ENCODE peak calls at places on chromosomes 7 and 10, in eight cellular contexts. V, D, L, M, N, Y, A and S are unnamed samples. For H3K4me1, the result is how much of the 10 kb centered on the place peaks cover.

GRCh38 chr7:57182031-57182430 is 49.8 kb upstream of the ZNF479 start:
- DNase-seq in V (no peak), D (no peak), L (no peak), M (no peak), N (no peak), Y (no peak), A (no peak), S (no peak)

GRCh38 chr7:234041-234711 is 41.8 kb downstream of the FAM20C start:
- DNase-seq in V (no peak), D (no peak), L (no peak), M (no peak), N (no peak), Y (no peak), A (peak), S (no peak)

GRCh38 chr10:19651549-19651948 is 164.7 kb upstream of the PLXDC2 start:
- DNase-seq in V (no peak), D (no peak), L (no peak), M (no peak), N (no peak), Y (no peak), A (no peak), S (no peak)

GRCh38 chr10:47240173-47240572 is 59.8 kb upstream of the GDF10 start:
- DNase-seq in V (no peak), D (no peak), L (no peak), M (no peak), N (no peak), Y (no peak), A (no peak), S (no peak)

GRCh38 chr10:31757374-31757773 is 171.3 kb downstream of the ARHGAP12 start:
- DNase-seq in V (no peak), D (no peak), L (peak), M (no peak), N (no peak), Y (peak), A (peak), S (peak)

GRCh38 chr7:35334511-35334910 is 80.6 kb upstream of the TBX20 start:
- DNase-seq in V (no peak), D (no peak), L (no peak), M (no peak), N (no peak), Y (no peak), A (no peak), S (no peak)

GRCh38 chr7:1809070-1809469 is 139.0 kb downstream of the ELFN1 start:
- DNase-seq in V (no peak), D (no peak), L (no peak), M (no peak), N (no peak), Y (no peak), A (no peak), S (no peak)

GRCh38 chr10:33212061-33212748 is 122.3 kb downstream of the NRP1 start:
- DNase-seq in V (no peak), D (no peak), L (no peak), M (no peak), N (no peak), Y (no peak), A (no peak), S (no peak)

GRCh38 chr10:34523017-34523767 is 291.9 kb downstream of the PARD3 start:
- DNase-seq in V (no peak), D (no peak), L (no peak), M (no peak), N (no peak), Y (no peak), A (no peak), S (no peak)

GRCh38 chr10:11449761-11450160 is 161.7 kb downstream of the USP6NL start:
- DNase-seq in V (no peak), D (no peak), L (no peak), M (no peak), N (no peak), Y (no peak), A (no peak), S (no peak)

GRCh38 chr7:3649678-3650445 is 348.8 kb downstream of the SDK1 start:
- DNase-seq in V (no peak), D (no peak), L (no peak), M (no peak), N (no peak), Y (no peak), A (no peak), S (no peak)

GRCh38 chr7:5424689-5425506 is 1.3 kb upstream of the TNRC18 start:
- DNase-seq in V (no peak), D (peak), L (peak), M (no peak), N (no peak), Y (peak), A (peak), S (peak)

GRCh38 chr10:114547466-114547865 is 110.6 kb downstream of the ABLIM1 start:
- DNase-seq in V (no peak), D (no peak), L (no peak), M (no peak), N (no peak), Y (no peak), A (no peak), S (no peak)

GRCh38 chr10:104622598-104623209 is 18.4 kb upstream of the SORCS3 start:
- DNase-seq in V (no peak), D (no peak), L (no peak), M (peak), N (peak), Y (no peak), A (no peak), S (peak)

GRCh38 chr7:44148961-44149550 is 7.9 kb upstream of the MYL7 start:
- DNase-seq in V (no peak), D (no peak), L (no peak), M (no peak), N (no peak), Y (peak), A (no peak), S (peak)

GRCh38 chr10:18205098-18205834 is 65.0 kb downstream of the CACNB2 start:
- DNase-seq in V (no peak), D (no peak), L (no peak), M (no peak), N (no peak), Y (no peak), A (no peak), S (no peak)

GRCh38 chr7:39951156-39951942 is 1.3 kb downstream of the CDK13 start:
- DNase-seq in V (no peak), D (peak), L (no peak), M (peak), N (no peak), Y (peak), A (peak), S (peak)

GRCh38 chr10:94851263-94851662 is 87.2 kb upstream of the CYP2C9 start:
- DNase-seq in V (no peak), D (no peak), L (no peak), M (no peak), N (no peak), Y (no peak), A (no peak), S (no peak)

GRCh38 chr7:38518516-38518915 is 112.7 kb downstream of the AMPH start:
- DNase-seq in V (no peak), D (no peak), L (no peak), M (no peak), N (no peak), Y (no peak), A (no peak), S (no peak)

GRCh38 chr10:44965651-44966097 is 6.1 kb downstream of the RASSF4 start:
- DNase-seq in V (no peak), D (no peak), L (no peak), M (no peak), N (no peak), Y (no peak), A (no peak), S (no peak)

GRCh38 chr7:90903856-90904255 is 307.7 kb downstream of the CDK14 start:
- DNase-seq in V (no peak), D (no peak), L (no peak), M (no peak), N (no peak), Y (no peak), A (no peak), S (no peak)

GRCh38 chr10:1847361-1847760 is 110.0 kb upstream of the ADARB2 start:
- DNase-seq in V (no peak), D (no peak), L (no peak), M (no peak), N (no peak), Y (no peak), A (no peak), S (no peak)

GRCh38 chr7:147570390-147570789 is 1020.2 kb upstream of the C7orf33 start:
- DNase-seq in V (no peak), D (no peak), L (no peak), M (no peak), N (no peak), Y (no peak), A (no peak), S (no peak)

GRCh38 chr10:102381983-102382382 is 13.5 kb upstream of the NFKB2 start:
- DNase-seq in V (no peak), D (no peak), L (no peak), M (no peak), N (no peak), Y (no peak), A (no peak), S (no peak)

GRCh38 chr10:102384606-102385429 is 10.7 kb upstream of the NFKB2 start:
- DNase-seq in V (no peak), D (no peak), L (no peak), M (no peak), N (no peak), Y (no peak), A (no peak), S (no peak)

GRCh38 chr10:102379383-102379782 is 16.1 kb upstream of the NFKB2 start:
- DNase-seq in V (no peak), D (no peak), L (no peak), M (no peak), N (no peak), Y (no peak), A (no peak), S (no peak)

GRCh38 chr10:102382871-102383270 is 12.6 kb upstream of the NFKB2 start:
- DNase-seq in V (no peak), D (no peak), L (no peak), M (no peak), N (no peak), Y (no peak), A (no peak), S (no peak)

DNA sequence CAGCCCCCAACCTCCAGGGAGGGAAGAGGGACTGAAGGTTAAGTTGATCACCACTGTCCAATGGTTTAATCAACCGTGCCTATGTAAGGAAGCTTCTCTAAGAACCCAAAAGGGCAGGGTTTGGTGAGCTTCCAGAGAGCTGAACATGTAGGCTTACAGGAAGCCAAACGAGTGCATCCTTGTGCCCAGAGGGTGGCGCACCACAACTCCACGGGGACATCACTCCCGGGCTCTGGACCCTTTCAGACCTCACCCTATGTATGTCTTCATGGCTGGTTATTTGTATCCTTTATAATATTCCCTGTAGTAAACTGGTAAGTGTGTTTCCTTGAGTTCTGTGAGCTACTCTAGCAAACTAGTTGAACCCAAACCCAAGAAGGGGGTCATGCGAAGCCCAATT is 11.5 kb upstream of the NFKB2 start:
- DNase-seq in V (no peak), D (peak), L (no peak), M (no peak), N (no peak), Y (no peak), A (no peak), S (no peak)
- TF ChIP-seq CTCF in V (no peak), D (no peak), L (no peak), M (no peak), N (peak), Y (no peak), A (no peak), S (no peak)

DNA sequence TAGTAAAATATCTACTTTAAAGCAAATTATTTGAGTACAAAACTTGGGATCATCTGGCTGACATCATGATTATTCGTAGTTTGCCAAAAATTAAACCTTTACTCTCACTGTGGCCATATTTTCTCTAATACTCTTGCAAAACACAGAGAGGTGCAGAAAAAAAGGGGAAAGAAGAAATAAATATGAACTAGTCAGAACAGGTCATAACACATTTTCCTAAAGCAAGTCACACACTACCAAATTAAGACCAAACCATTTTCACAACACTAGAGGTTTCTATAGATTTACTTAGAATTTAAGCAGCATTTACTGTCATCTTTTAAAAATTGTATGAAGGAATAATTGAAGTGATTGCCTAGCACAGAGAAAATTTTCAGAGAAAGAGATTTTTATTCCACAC is 726.1 kb downstream of the SORCS1 start:
- DNase-seq in V (no peak), D (no peak), L (no peak), M (no peak), N (no peak), Y (no peak), A (no peak), S (no peak)
- H3K4me1 ChIP-seq in V (under half), D (under half), L (under half), M (under half), N (under half), Y (under half), A (under half), S (under half)

GRCh38 chr7:149787428-149788299 is 14.3 kb upstream of the ZNF467 start:
- DNase-seq in V (no peak), D (no peak), L (no peak), M (peak), N (no peak), Y (no peak), A (no peak), S (no peak)
- TF ChIP-seq POLR2A in V (no peak), D (no peak), L (no peak), M (no peak), N (no peak), Y (no peak), A (no peak), S (no peak)

GRCh38 chr10:74887614-74888284 is 61.3 kb downstream of the KAT6B start:
- DNase-seq in V (no peak), D (no peak), L (no peak), M (no peak), N (no peak), Y (no peak), A (no peak), S (no peak)

GRCh38 chr10:74890460-74890859 is 64.1 kb downstream of the KAT6B start:
- DNase-seq in V (no peak), D (no peak), L (no peak), M (no peak), N (no peak), Y (no peak), A (no peak), S (no peak)

GRCh38 chr10:74891048-74891447 is 64.6 kb downstream of the KAT6B start:
- DNase-seq in V (no peak), D (no peak), L (no peak), M (no peak), N (no peak), Y (no peak), A (peak), S (peak)

GRCh38 chr10:74889662-74889998 is 63.2 kb downstream of the KAT6B start:
- DNase-seq in V (no peak), D (no peak), L (no peak), M (no peak), N (no peak), Y (no peak), A (no peak), S (no peak)

DNA sequence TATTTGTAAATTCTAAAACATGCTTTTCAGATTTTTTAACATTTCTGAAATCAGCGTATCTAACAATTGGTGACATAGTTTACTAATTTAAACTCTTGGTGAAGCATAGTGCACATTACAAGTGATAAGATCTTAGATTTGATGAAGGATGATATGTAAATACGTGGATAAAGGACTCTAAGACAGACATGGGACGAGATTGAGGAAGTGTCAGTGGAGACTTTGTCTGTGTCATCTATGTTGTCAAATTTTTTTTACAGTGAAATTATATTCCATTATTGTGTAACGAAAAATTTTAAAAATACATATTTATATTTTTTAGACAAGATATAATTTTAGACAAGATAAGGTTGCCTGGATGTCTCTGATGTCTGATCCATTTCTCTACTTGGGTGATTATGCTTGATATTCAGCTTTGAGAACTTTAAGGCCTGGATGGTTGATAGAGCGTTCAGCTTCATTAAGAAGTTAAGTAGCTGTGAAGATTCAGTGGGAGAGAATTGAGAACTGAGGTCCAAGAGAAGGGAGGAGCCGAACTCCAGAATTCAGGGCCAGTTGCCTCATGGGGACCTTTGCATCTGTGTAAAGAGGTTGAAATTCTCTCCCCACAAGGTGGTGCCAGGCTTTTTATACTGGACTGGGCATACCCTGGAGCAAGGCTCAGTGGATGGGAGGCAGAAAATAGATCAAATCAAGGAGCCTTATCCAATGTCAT is 62.7 kb downstream of the KAT6B start:
- DNase-seq in V (no peak), D (no peak), L (no peak), M (no peak), N (peak), Y (no peak), A (no peak), S (no peak)
- TF ChIP-seq CTCF in V (no peak), D (no peak), L (no peak), M (peak), N (peak), Y (no peak), A (no peak), S (peak)

GRCh38 chr7:55022618-55022985 is 3.8 kb downstream of the EGFR start:
- DNase-seq in V (no peak), D (no peak), L (no peak), M (no peak), N (no peak), Y (no peak), A (no peak), S (no peak)
- H3K4me1 ChIP-seq in V (under half), D (under half), L (under half), M (half or more), N (under half), Y (under half), A (under half), S (under half)

DNA sequence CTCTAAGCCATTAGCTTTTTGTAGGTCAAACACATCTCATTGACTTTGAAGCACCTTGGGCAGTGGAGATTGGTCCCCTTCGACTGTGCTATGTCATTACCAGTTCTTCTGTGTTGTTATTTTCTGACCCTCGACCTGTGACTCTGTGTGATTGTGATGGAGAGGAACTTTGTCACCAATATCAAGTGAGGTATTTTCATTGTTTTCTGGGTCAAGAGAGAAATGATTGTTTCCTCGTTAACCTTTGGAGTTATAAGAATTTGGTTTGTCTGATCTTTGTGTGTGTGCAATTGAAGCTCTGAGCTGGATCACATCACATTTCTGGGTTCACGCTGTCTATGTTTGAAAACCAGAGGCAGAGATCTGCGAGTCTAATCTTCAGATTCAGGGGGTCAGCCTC is 432.2 kb upstream of the KLF6 start:
- DNase-seq in V (no peak), D (peak), L (no peak), M (no peak), N (no peak), Y (no peak), A (no peak), S (no peak)
- TF ChIP-seq POLR2A in V (no peak), D (peak), L (no peak), M (no peak), N (no peak), Y (no peak), A (no peak), S (no peak)